ENCODE peak calls at places on chromosomes 7 and 10, in five cellular contexts. X is sigmoid colon, U is HCT116, E is GM12878, Y is stomach. P is an unnamed sample. For H3K4me1, the result is how much of the 10 kb centered on the place peaks cover.

GRCh38 chr7:123432601-123433000 is 101.8 kb downstream of the IQUB start:
- DNase-seq in X (no peak), U (no peak), Y (no peak), E (no peak), P (no peak)

GRCh38 chr10:29150010-29150409 is 138.9 kb upstream of the LYZL1 start:
- DNase-seq in X (no peak), U (no peak), E (no peak), Y (peak), P (peak)

GRCh38 chr10:91191581-91191919 is 28.9 kb upstream of the PCGF5 start:
- DNase-seq in U (no peak), X (no peak), E (no peak), Y (no peak), P (no peak)

GRCh38 chr10:115171392-115171960 is 78.3 kb downstream of the ATRNL1 start:
- DNase-seq in E (no peak), X (no peak), Y (no peak), U (peak), P (no peak)

GRCh38 chr7:108997479-108997878 is 427.8 kb downstream of the DNAJB9 start:
- DNase-seq in E (no peak), X (no peak), U (no peak), Y (no peak), P (no peak)

GRCh38 chr7:121313220-121313792 is 15.5 kb upstream of the WNT16 start:
- DNase-seq in U (no peak), E (no peak), Y (no peak), X (no peak), P (no peak)

GRCh38 chr10:110498982-110499795 is 1.5 kb downstream of the DUSP5 start:
- DNase-seq in U (no peak), E (peak), Y (peak), X (no peak), P (peak)

GRCh38 chr10:112515852-112516251 is 68.8 kb downstream of the VTI1A start:
- DNase-seq in U (no peak), X (no peak), Y (no peak), E (no peak), P (no peak)

GRCh38 chr7:92754756-92755581 is 81.4 kb downstream of the CDK6 start:
- DNase-seq in X (no peak), Y (no peak), E (no peak), U (no peak), P (peak)

GRCh38 chr10:50417486-50417905 is 166.2 kb upstream of the ASAH2 start:
- DNase-seq in E (no peak), U (no peak), Y (no peak), X (no peak), P (no peak)

GRCh38 chr7:105199372-105199771 is 185.4 kb downstream of the KMT2E start:
- DNase-seq in E (no peak), Y (no peak), U (no peak), X (no peak), P (no peak)

GRCh38 chr10:44962870-44963738 is 3.5 kb downstream of the RASSF4 start:
- DNase-seq in E (no peak), U (no peak), X (peak), Y (no peak), P (no peak)

GRCh38 chr10:132111121-132111731 is 45.5 kb downstream of the JAKMIP3 start:
- DNase-seq in U (no peak), E (no peak), X (peak), Y (peak), P (no peak)

GRCh38 chr7:32519763-32520162 is 24.5 kb downstream of the AVL9 start:
- DNase-seq in X (no peak), E (no peak), Y (no peak), U (no peak), P (no peak)

GRCh38 chr10:132861116-132861691 is 75.3 kb upstream of the NKX6-2 start:
- DNase-seq in Y (no peak), X (peak), E (no peak), U (no peak), P (peak)

GRCh38 chr10:88743999-88744398 is 15.8 kb upstream of the LIPN start:
- DNase-seq in X (no peak), E (no peak), U (no peak), Y (no peak), P (no peak)

GRCh38 chr10:23099816-23100215 is 4.4 kb downstream of the MSRB2 start:
- DNase-seq in X (no peak), E (no peak), Y (no peak), U (no peak), P (no peak)

GRCh38 chr7:91285966-91286365 is 21.7 kb downstream of the FZD1 start:
- DNase-seq in Y (no peak), X (no peak), U (no peak), E (no peak), P (no peak)

GRCh38 chr10:102850025-102850518 is 4.0 kb upstream of the BORCS7 start:
- DNase-seq in X (no peak), U (no peak), Y (no peak), E (no peak), P (peak)

GRCh38 chr7:32115831-32116230 is 45.6 kb upstream of the PDE1C start:
- DNase-seq in X (no peak), Y (no peak), U (no peak), E (no peak), P (no peak)

GRCh38 chr7:47183896-47184629 is 397.8 kb downstream of the TNS3 start:
- DNase-seq in U (no peak), Y (no peak), X (no peak), E (no peak), P (no peak)

GRCh38 chr10:117788911-117789310 is 246.4 kb downstream of the EMX2 start:
- DNase-seq in E (no peak), Y (no peak), X (no peak), U (no peak), P (no peak)

GRCh38 chr10:69632516-69633199 is 2.6 kb downstream of the FAM241B start:
- DNase-seq in Y (peak), E (no peak), X (no peak), U (no peak), P (no peak)

GRCh38 chr7:110307776-110308175 is 783.2 kb upstream of the LRRN3 start:
- DNase-seq in U (no peak), Y (no peak), E (no peak), X (no peak), P (no peak)

GRCh38 chr7:77427996-77428603 is 12.0 kb upstream of the GSAP start:
- DNase-seq in U (no peak), X (no peak), Y (no peak), E (no peak), P (peak)

GRCh38 chr10:79608505-79609375 is 2.0 kb upstream of the SFTPA1 start:
- DNase-seq in U (peak), X (peak), E (no peak), Y (no peak), P (peak)

GRCh38 chr10:93106631-93107072 is 33.0 kb downstream of the CYP26A1 start:
- DNase-seq in Y (no peak), E (no peak), U (no peak), X (no peak), P (no peak)

GRCh38 chr10:119724630-119725549 is 960 bp upstream of the INPP5F start:
- DNase-seq in E (no peak), X (no peak), Y (no peak), U (no peak), P (no peak)

GRCh38 chr10:61606971-61607907 is 55.5 kb upstream of the CABCOCO1 start:
- DNase-seq in U (peak), Y (no peak), E (no peak), X (no peak), P (no peak)

GRCh38 chr7:116771640-116772039 is 90.7 kb upstream of the CAPZA2 start:
- DNase-seq in U (no peak), Y (no peak), X (no peak), E (no peak), P (no peak)

GRCh38 chr10:117716896-117717295 is 174.3 kb downstream of the EMX2 start:
- DNase-seq in U (no peak), X (no peak), Y (no peak), E (no peak), P (no peak)

GRCh38 chr7:116805100-116805544 is 57.3 kb upstream of the CAPZA2 start:
- DNase-seq in Y (no peak), X (no peak), E (no peak), U (no peak), P (no peak)

DNA sequence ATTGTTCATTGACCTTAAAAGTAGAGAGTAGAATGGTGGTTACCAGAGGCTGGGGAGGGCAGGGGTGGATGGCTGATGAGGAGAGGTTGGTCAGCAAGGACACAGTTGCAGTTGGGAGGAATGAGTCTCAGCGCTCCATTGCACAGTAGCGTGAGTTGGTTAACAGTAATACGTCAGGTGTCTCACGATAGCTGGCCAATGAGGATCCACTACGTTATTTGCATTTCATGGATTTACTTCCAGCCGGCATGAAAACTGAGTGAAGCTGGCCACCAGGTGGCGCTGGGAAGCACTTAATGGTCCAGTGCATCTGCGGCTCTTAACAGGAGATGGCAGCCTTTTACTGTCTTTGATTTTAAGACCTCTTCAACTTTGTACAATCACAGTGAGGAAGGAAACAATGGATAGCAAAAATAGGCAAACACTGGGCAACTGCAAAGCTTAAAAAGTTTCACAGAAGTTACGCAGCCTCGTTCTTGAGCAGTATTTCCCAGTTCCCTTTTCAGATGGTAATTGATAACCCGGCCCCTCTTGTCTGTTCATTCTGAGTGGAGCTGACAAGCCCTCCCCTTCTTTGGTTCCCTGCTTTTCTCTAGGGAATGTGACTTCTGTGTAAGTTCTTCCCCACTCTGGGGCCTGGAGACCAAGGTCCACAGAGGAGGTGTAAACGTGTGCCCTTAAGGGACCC is 23.7 kb downstream of the AKR1E2 start:
- DNase-seq in U (peak), X (peak), E (peak), Y (peak), P (no peak)
- H3K4me1 ChIP-seq in U (under half), X (under half), E (under half), Y (under half), P (under half)

DNA sequence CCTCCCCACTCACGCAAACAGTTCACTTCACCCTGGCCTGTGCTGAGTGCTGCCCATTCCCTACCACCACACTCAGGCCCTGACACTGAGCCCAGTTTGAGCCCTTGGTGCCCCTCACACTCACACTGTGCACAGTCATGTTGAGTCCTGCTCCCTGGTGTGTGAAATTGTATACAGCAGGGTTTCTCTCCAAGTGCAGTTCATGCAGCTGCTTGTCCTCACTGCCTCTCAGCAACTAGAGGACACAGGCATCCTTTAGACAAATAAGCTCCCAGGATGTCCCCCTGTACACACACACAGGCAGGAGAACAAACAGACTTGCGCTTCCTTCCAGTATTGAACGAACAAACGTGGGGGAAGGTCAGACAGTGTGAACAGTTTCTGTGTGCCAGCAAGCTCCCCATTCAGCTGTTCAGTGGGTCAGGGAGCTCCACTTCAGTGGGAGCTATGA is 6.8 kb downstream of the MYO1G start:
- DNase-seq in Y (no peak), E (no peak), X (peak), U (no peak), P (no peak)
- TF ChIP-seq POLR2AphosphoS5 in Y (no peak), E (no peak), X (no peak), U (no peak), P (no peak)

DNA sequence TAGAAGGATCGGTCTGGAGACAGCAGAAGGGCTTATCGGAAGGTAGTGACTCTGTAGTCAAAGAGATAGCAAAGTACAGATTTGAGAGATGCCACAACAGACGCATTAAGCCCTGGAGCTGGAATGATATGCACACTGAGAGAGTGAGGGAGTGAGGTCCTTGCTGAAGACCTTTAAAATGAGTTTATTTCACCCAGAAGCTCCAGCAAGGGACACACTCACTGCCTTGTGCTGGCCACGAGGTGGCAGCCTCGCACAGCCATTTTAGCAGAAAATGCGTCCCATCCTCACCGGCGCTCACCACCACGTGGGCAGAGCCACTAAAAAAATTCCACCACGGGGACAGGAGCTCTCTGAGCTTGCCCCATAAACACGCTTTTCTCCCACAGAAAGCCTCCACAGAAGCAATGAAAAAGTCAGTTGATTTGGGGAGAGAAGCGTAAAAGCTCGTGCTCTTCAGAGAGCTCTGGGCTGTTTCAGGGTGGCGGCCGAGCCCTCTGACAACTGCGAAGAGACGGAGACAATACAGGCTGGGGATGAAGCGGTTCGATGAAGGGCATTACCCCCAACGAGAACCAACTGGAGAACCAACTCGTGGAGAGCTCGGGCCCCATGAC is 163.0 kb upstream of the KLF14 start:
- DNase-seq in Y (peak), U (peak), E (no peak), X (peak), P (peak)
- H3K4me1 ChIP-seq in Y (half or more), U (half or more), E (half or more), X (half or more), P (half or more)

GRCh38 chr7:100680589-100681271 is 7.2 kb downstream of the GNB2 start:
- DNase-seq in X (peak), U (no peak), E (no peak), Y (no peak), P (no peak)
- TF ChIP-seq POLR2AphosphoS5 in X (no peak), U (peak), E (peak), Y (no peak), P (no peak)

GRCh38 chr7:154884348-154884920 is 118.5 kb downstream of the PAXIP1 start:
- DNase-seq in U (no peak), E (no peak), Y (no peak), X (no peak), P (no peak)
- H3K4me1 ChIP-seq in U (under half), E (under half), Y (under half), X (under half), P (under half)

P was measured in upper lobe of left lung.